ENCODE peak calls at places on chromosomes 13 and 19, in five cellular contexts. P is PC-9, H is heart right ventricle, J is A673, Y is body of pancreas. T is an unnamed sample.
A peak's percentile ranks its signal among the peaks of the same experiment; 100 is the strongest.

GRCh38 chr19:52492991-52493470 is 34.4 kb upstream of the ZNF808 start:
- DNase-seq in J (no peak), H (no peak), Y (peak; percentile 1), P (no peak), T (peak; percentile 6)

GRCh38 chr13:19927117-19927734 is 31.3 kb upstream of the ZMYM2 start:
- DNase-seq in H (no peak), J (peak; percentile 32), Y (no peak), P (no peak), T (no peak)

GRCh38 chr13:23381877-23382276 is 51.6 kb downstream of the SACS start:
- DNase-seq in P (no peak), J (no peak), H (no peak), Y (no peak), T (no peak)

GRCh38 chr19:41376241-41376997 is at the start of gene TMEM91:
- DNase-seq in P (no peak), Y (peak; percentile 55), H (peak; percentile 29), J (peak; percentile 44), T (no peak)

GRCh38 chr19:4980087-4980486 is 11.2 kb downstream of the KDM4B start:
- DNase-seq in P (no peak), Y (no peak), J (no peak), H (no peak), T (no peak)

GRCh38 chr13:73261739-73262216 is 203.0 kb downstream of the KLF5 start:
- DNase-seq in H (no peak), P (no peak), Y (peak; percentile 24), J (no peak), T (peak; percentile 98)

GRCh38 chr19:29805026-29805925 is 6.5 kb upstream of the CCNE1 start:
- DNase-seq in Y (no peak), H (no peak), J (no peak), P (no peak), T (no peak)

GRCh38 chr19:11530432-11530831 is 1.5 kb upstream of the ECSIT start:
- DNase-seq in J (peak; percentile 94), H (peak; percentile 78), P (no peak), Y (peak; percentile 89), T (peak; percentile 84)

GRCh38 chr13:39322836-39323585 is 280.0 kb downstream of the LHFPL6 start:
- DNase-seq in Y (no peak), J (no peak), H (no peak), P (no peak), T (no peak)
- H3K4me1 ChIP-seq in Y (no peaks in the 10 kb centered on the region), J (peaks cover 19% of the 10 kb centered on the region), H (peaks cover 39% of the 10 kb centered on the region), P (no peaks in the 10 kb centered on the region), T (no peaks in the 10 kb centered on the region)

GRCh38 chr19:3405261-3405653 is 38.9 kb downstream of the NFIC start:
- DNase-seq in H (no peak), Y (no peak), J (no peak), P (no peak), T (no peak)
- H3K27ac ChIP-seq in H (peak overlapping the region; percentile 100), Y (peak overlapping the region; percentile 100), J (peak overlapping the region; percentile 86), P (no peak overlapping the region), T (peak overlapping the region; percentile 88)

DNA sequence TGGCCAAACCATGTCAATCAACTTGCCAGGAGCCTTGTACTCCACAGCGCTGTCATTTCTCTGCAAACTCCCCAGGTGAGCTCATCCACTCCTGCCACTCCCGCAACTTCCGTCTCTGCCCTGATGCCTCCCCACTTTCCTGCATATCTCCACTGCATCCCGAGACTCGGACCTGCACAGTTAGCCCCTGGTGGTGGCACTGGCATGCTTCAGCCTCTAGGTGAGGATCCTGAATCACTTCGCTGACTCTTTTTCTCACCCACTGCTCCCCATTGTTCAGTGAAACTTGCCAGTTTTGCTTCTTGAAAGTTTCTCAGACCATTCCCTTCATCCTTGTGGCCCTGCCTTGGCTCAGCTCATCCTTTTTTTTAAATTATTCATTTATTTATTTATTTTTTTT is 3.4 kb upstream of the CTU1 start:
- DNase-seq in Y (no peak), J (no peak), P (no peak), H (no peak), T (no peak)
- TF ChIP-seq CTCF in Y (no peak), J (peak; percentile 10), P (peak; percentile 26), H (no peak), T (peak; percentile 45)

GRCh38 chr19:1074512-1075283 is 7.7 kb downstream of the ARHGAP45 start:
- DNase-seq in J (peak; percentile 92), P (peak; percentile 76), H (peak; percentile 78), Y (peak; percentile 79), T (no peak)
- H3K4me1 ChIP-seq in J (peaks cover 15% of the 10 kb centered on the region), P (peaks cover 9% of the 10 kb centered on the region), H (peaks cover 70% of the 10 kb centered on the region), Y (peaks cover 29% of the 10 kb centered on the region), T (no peaks in the 10 kb centered on the region)

GRCh38 chr13:80083516-80084085 is 257.3 kb downstream of the SPRY2 start:
- DNase-seq in P (no peak), Y (peak; percentile 7), H (no peak), J (peak; percentile 91), T (no peak)
- H3K27ac ChIP-seq in P (peak overlapping the region; percentile 43), Y (peak overlapping the region; percentile 51), H (peak overlapping the region; percentile 20), J (peak overlapping the region; percentile 26), T (no peak overlapping the region)

GRCh38 chr19:38361633-38362075 is 12.7 kb upstream of the PSMD8 start:
- DNase-seq in J (peak; percentile 89), P (peak; percentile 84), Y (peak; percentile 83), H (peak; percentile 77), T (peak; percentile 62)
- TF ChIP-seq CTCF in J (no peak), P (no peak), Y (peak; percentile 23), H (no peak), T (peak; percentile 36)

GRCh38 chr13:114124486-114124885 is 7.9 kb downstream of the RASA3 start:
- DNase-seq in J (no peak), H (no peak), Y (no peak), P (no peak), T (no peak)
- H3K4me1 ChIP-seq in J (peaks cover 54% of the 10 kb centered on the region), H (peaks cover 85% of the 10 kb centered on the region), Y (no peaks in the 10 kb centered on the region), P (no peaks in the 10 kb centered on the region), T (no peaks in the 10 kb centered on the region)

GRCh38 chr13:21032656-21033055 is 28.7 kb downstream of the LATS2 start:
- DNase-seq in J (no peak), P (no peak), H (no peak), Y (no peak), T (no peak)
- H3K27ac ChIP-seq in J (no peak overlapping the region), P (no peak overlapping the region), H (peak overlapping the region; percentile 82), Y (peak overlapping the region; percentile 86), T (no peak overlapping the region)

GRCh38 chr19:49916839-49917733 is 11.9 kb upstream of the ATF5 start:
- DNase-seq in H (no peak), J (peak; percentile 55), Y (no peak), P (no peak), T (no peak)
- TF ChIP-seq CTCF in H (no peak), J (peak; percentile 52), Y (no peak), P (peak; percentile 34), T (peak; percentile 56)

GRCh38 chr13:25844559-25845434 is 207.0 kb downstream of the SHISA2 start:
- DNase-seq in J (no peak), H (no peak), P (no peak), Y (no peak), T (no peak)
- H3K4me1 ChIP-seq in J (peaks cover 6% of the 10 kb centered on the region), H (peaks cover 29% of the 10 kb centered on the region), P (no peaks in the 10 kb centered on the region), Y (no peaks in the 10 kb centered on the region), T (peaks cover 21% of the 10 kb centered on the region)

T was measured in foreskin keratinocyte.